ENCODE peak calls at places on chromosomes 11 and 22, in eight cellular contexts. I, A, C, J, S, T, Q and Z are unnamed samples.

GRCh38 chr22:44396727-44397722 is 84.3 kb upstream of the SHISAL1 start:
- DNase-seq in S (peak; percentile 13), C (peak; percentile 26), J (no peak), T (no peak), A (no peak), Q (no peak), I (peak; percentile 3), Z (no peak)

GRCh38 chr11:10885703-10886363 is 28.0 kb upstream of the ZBED5 start:
- DNase-seq in J (peak; percentile 90), A (peak; percentile 87), C (no peak), T (peak; percentile 41), I (no peak), Q (no peak), S (no peak), Z (peak; percentile 54)

GRCh38 chr11:26493616-26494015 is 78.4 kb downstream of the MUC15 start:
- DNase-seq in Q (no peak), J (no peak), A (no peak), I (no peak), C (no peak), T (no peak), S (no peak), Z (no peak)

GRCh38 chr22:41285441-41285819 is 557 bp downstream of the RANGAP1 start:
- DNase-seq in I (peak; percentile 68), Q (peak; percentile 67), C (peak; percentile 80), T (peak; percentile 89), A (peak; percentile 77), S (peak; percentile 62), J (peak; percentile 96), Z (peak; percentile 92)

GRCh38 chr11:101870510-101870909 is 44.3 kb upstream of the CEP126 start:
- DNase-seq in J (peak; percentile 87), I (no peak), A (peak; percentile 71), T (peak; percentile 59), C (no peak), S (no peak), Q (no peak), Z (peak; percentile 61)

GRCh38 chr11:17352925-17353227 is 1.3 kb downstream of the NCR3LG1 start:
- DNase-seq in A (peak; percentile 63), I (peak; percentile 71), S (peak; percentile 54), T (peak; percentile 61), J (peak; percentile 34), Q (peak; percentile 22), C (peak; percentile 79), Z (no peak)

GRCh38 chr22:31103111-31103510 is 4.3 kb downstream of the SELENOM start:
- DNase-seq in C (no peak), A (no peak), I (no peak), T (no peak), Q (no peak), J (no peak), S (no peak), Z (no peak)

GRCh38 chr11:17610402-17610894 is 63.4 kb downstream of the OTOG start:
- DNase-seq in S (no peak), C (no peak), I (no peak), J (no peak), T (no peak), Q (no peak), A (no peak), Z (no peak)

GRCh38 chr22:50084570-50084969 is 656 bp downstream of the MLC1 start:
- DNase-seq in I (no peak), T (no peak), Q (no peak), J (no peak), A (no peak), S (no peak), C (no peak), Z (no peak)

DNA sequence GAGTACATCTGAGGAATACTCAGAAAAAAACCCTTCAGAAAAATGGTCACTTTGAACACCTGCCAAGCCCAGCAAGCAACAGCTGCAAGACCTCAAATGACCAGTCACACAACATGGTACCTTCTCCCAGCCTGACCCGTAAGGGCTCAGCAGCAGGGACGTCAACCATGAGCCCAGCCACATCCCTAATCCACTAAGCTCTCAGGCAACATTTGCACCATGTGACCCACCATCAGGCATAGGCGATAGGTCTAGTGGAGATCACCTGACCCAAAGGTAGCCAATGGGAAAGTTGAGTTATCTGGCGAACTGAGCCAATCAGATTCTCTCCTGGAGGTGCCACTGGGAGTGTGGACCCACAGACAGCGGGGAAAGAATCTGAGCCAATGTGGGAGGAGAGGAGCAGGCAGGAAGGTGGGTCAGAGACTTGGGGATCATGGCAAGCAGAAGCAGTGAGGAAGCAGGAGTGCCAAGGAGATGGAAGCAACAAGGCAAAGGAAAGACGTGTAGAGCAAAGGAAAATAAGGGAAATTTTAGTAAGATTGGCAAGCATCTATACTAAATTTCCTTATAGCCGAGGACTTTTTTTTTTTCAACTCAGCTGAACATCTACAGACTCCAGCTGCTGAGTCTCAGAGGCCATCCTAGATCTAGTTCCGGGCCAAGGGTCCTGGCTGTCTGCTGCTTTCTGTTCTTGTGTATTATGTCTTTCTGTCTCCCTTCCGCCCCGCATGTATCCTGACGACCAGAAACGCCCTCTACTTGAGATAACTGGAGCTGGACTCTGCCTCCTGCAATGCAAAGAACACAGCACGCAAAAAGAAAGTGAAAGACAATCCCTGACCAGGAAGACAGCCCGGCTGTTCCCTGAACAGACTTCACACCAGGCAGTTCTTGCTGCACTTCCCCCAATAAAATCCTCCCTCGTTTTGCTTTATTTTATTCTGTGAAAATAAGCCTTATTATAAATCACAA is 11.0 kb upstream of the PLAAT2 start:
- DNase-seq in C (peak; percentile 67), A (peak; percentile 95), Q (peak; percentile 80), T (peak; percentile 96), J (peak; percentile 85), S (peak; percentile 70), I (peak; percentile 81), Z (peak; percentile 87)
- H3K4me3 ChIP-seq in C (no peak overlapping the region), A (no peak overlapping the region), Q (peak overlapping the region; percentile 40), T (peak overlapping the region; percentile 19), J (peak overlapping the region; percentile 21), S (peak overlapping the region; percentile 20), I (peak overlapping the region; percentile 38), Z (peak overlapping the region; percentile 27)

GRCh38 chr11:19683141-19683805 is 29.4 kb upstream of the NAV2 start:
- DNase-seq in C (no peak), Q (no peak), I (peak; percentile 16), A (no peak), T (no peak), S (no peak), J (no peak), Z (no peak)

GRCh38 chr11:19677380-19678080 is 35.1 kb upstream of the NAV2 start:
- DNase-seq in Q (no peak), J (no peak), A (peak; percentile 31), I (no peak), T (no peak), S (no peak), C (no peak), Z (no peak)

GRCh38 chr11:19680824-19681368 is 31.7 kb upstream of the NAV2 start:
- DNase-seq in J (peak; percentile 32), I (no peak), A (no peak), T (no peak), C (no peak), S (no peak), Q (no peak), Z (no peak)

GRCh38 chr11:19676508-19677379 is 35.9 kb upstream of the NAV2 start:
- DNase-seq in T (no peak), J (no peak), C (no peak), Q (no peak), S (no peak), A (peak; percentile 46), I (no peak), Z (peak; percentile 25)

DNA sequence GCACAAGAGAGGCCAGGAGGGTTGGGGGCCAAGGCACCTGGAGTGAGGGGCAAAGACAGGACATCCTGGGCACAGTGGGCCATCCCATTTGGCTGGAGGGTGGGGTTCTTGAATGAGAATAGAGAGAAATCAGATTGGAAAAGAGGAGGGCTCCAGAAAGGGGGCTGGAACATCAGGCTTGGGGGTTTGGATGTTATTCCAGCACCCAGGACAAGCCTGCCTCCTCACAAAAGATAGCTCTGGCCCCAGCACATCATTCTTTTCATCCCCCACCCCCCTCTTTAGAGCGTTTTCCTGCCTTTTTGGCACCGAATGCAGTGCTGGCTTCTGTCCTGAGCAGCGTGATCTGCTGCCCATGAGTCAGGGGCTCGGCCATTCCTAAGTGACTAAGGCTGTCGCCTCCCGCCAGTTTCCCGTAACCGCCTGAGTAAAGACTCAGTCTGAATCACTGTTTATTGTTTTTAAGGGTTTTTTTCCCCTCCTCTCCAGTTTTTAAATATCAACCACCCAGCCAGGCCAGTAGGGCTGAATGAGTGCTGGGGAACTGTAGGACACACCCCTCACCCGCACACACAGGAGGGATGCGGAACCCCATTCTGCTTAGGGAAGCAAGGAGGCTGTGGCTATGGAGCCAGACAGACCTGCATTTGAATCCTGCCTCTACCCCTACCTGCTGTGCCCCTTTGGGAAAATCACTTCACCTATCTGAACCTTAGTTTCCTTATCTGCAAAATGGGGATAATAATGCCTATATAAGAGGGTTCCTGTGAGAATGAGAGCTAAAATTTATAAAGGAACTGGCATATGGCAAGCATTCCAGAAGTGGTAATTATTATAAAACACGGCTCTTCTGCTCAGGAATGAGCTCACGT is 32.4 kb upstream of the NAV2 start:
- DNase-seq in Q (no peak), I (peak; percentile 71), J (peak; percentile 99), A (peak; percentile 97), T (peak; percentile 94), C (peak; percentile 77), S (peak; percentile 68), Z (peak; percentile 98)
- TF ChIP-seq CTCF in Q (no peak), I (no peak), J (peak; percentile 12), A (no peak), T (peak; percentile 12), C (no peak), S (no peak), Z (peak; percentile 39)

GRCh38 chr11:64058494-64058893 is 22.8 kb downstream of the FLRT1 start:
- DNase-seq in Q (no peak), A (peak; percentile 20), J (no peak), C (no peak), T (no peak), I (peak; percentile 20), S (no peak), Z (no peak)

GRCh38 chr11:64062185-64063039 is 26.7 kb downstream of the FLRT1 start:
- DNase-seq in T (no peak), J (no peak), C (no peak), A (no peak), I (no peak), S (no peak), Q (no peak), Z (no peak)

GRCh38 chr11:64059339-64060176 is 23.8 kb downstream of the FLRT1 start:
- DNase-seq in S (no peak), Q (no peak), A (no peak), T (no peak), J (no peak), I (no peak), C (no peak), Z (no peak)

GRCh38 chr11:64060263-64060860 is 24.6 kb downstream of the FLRT1 start:
- DNase-seq in C (no peak), J (no peak), I (no peak), A (no peak), Q (no peak), T (no peak), S (no peak), Z (no peak)

GRCh38 chr11:64060861-64061444 is 25.2 kb downstream of the FLRT1 start:
- DNase-seq in A (peak; percentile 38), I (peak; percentile 29), C (no peak), T (peak; percentile 12), J (no peak), Q (peak; percentile 52), S (peak; percentile 28), Z (peak; percentile 9)
- H3K4me3 ChIP-seq in A (peak overlapping the region; percentile 22), I (peak overlapping the region; percentile 39), C (no peak overlapping the region), T (peak overlapping the region; percentile 47), J (peak overlapping the region; percentile 56), Q (peak overlapping the region; percentile 38), S (peak overlapping the region; percentile 35), Z (peak overlapping the region; percentile 39)

DNA sequence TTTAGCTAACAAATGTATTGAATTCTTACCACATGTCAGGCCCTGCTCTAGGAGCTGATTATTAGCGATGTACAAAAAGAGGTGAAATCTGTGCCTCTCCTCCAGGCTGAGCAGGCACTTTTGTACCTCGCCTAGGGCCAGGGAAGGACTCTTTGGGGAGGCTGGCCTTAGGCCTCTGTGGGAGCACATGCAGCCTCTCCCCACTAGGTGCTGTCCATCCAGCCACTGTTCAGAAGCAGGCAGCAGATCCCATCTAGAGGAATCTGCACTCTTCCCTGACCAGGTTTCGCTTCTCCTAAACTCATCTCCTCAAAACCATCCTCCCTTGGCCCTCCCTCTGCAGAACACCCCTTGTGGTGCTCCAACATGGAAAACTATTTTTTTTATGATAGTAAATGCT is 51.9 kb upstream of the WT1 start:
- DNase-seq in T (peak; percentile 22), S (no peak), J (no peak), I (no peak), Q (no peak), A (peak; percentile 29), C (no peak), Z (no peak)
- TF ChIP-seq CTCF in T (peak; percentile 59), S (no peak), J (no peak), I (no peak), Q (no peak), A (peak; percentile 43), C (no peak), Z (peak; percentile 45)